ENCODE peak calls at places on chromosomes 11 and 22, in eight cellular contexts. U, C, F, Y, J, P, W and M are unnamed samples.
A peak's percentile ranks its signal among the peaks of the same experiment; 100 is the strongest.

GRCh38 chr22:29387921-29388758 is at the start of gene AP1B1:
- DNase-seq in J (peak; percentile 97), Y (peak; percentile 93), F (peak; percentile 98), U (peak; percentile 84), W (peak; percentile 98), P (peak; percentile 81), C (peak; percentile 98), M (peak; percentile 86)

GRCh38 chr11:34633990-34634725 is 13.3 kb downstream of the EHF start:
- DNase-seq in J (no peak), P (no peak), U (no peak), F (peak; percentile 64), C (no peak), W (no peak), Y (no peak), M (no peak)

GRCh38 chr11:47994417-47994816 is 14.1 kb downstream of the PTPRJ start:
- DNase-seq in Y (no peak), F (no peak), P (no peak), C (no peak), J (no peak), U (no peak), W (no peak), M (no peak)

GRCh38 chr11:7571640-7572000 is 57.8 kb downstream of the PPFIBP2 start:
- DNase-seq in U (peak; percentile 67), C (peak; percentile 84), J (peak; percentile 86), W (peak; percentile 59), F (peak; percentile 19), Y (no peak), P (peak; percentile 67), M (no peak)

GRCh38 chr11:1735271-1735670 is 15.1 kb downstream of the IFITM10 start:
- DNase-seq in W (no peak), Y (no peak), J (no peak), U (no peak), F (no peak), P (no peak), C (peak; percentile 66), M (no peak)

GRCh38 chr11:100469835-100470234 is 217.3 kb upstream of the ARHGAP42 start:
- DNase-seq in C (no peak), Y (no peak), W (no peak), P (no peak), F (no peak), J (no peak), U (no peak), M (no peak)

GRCh38 chr11:16239130-16240105 is 116.9 kb downstream of the SOX6 start:
- DNase-seq in P (no peak), Y (no peak), U (peak; percentile 6), J (no peak), W (no peak), F (no peak), C (no peak), M (no peak)

GRCh38 chr11:69167916-69168691 is 12.4 kb downstream of the SMIM38 start:
- DNase-seq in C (peak; percentile 46), P (no peak), F (no peak), W (no peak), J (no peak), U (no peak), Y (peak; percentile 16), M (no peak)

GRCh38 chr22:44329179-44329796 is 16.5 kb upstream of the SHISAL1 start:
- DNase-seq in F (peak; percentile 94), J (no peak), U (no peak), Y (no peak), P (no peak), W (no peak), C (no peak), M (no peak)